ENCODE peak calls at places on chromosomes 11 and 22, in five cellular contexts. One of them, this sample, is unnamed.

GRCh38 chr11:115612331-115612730 is 108.1 kb upstream of the CADM1 start:
- DNase-seq in mesendoderm: peak; percentile 81
- DNase-seq in gastrocnemius medialis: no peak
- DNase-seq in uterus: no peak
- DNase-seq in stomach: no peak
- DNase-seq in this sample: peak; percentile 55

GRCh38 chr11:86938203-86938899 is 16.8 kb downstream of the FZD4 start:
- DNase-seq in mesendoderm: no peak
- DNase-seq in gastrocnemius medialis: no peak
- DNase-seq in uterus: no peak
- DNase-seq in stomach: no peak
- DNase-seq in this sample: no peak

GRCh38 chr11:59545179-59546020 is 34.1 kb downstream of the OR4D9 start:
- DNase-seq in mesendoderm: no peak
- DNase-seq in gastrocnemius medialis: no peak
- DNase-seq in uterus: no peak
- DNase-seq in stomach: no peak
- DNase-seq in this sample: no peak

GRCh38 chr11:11463397-11463796 is 110.3 kb upstream of the CSNK2A3 start:
- DNase-seq in mesendoderm: no peak
- DNase-seq in gastrocnemius medialis: no peak
- DNase-seq in uterus: no peak
- DNase-seq in stomach: no peak
- DNase-seq in this sample: no peak

GRCh38 chr11:17476317-17477083 is at the start of gene ABCC8:
- DNase-seq in mesendoderm: peak; percentile 33
- DNase-seq in gastrocnemius medialis: no peak
- DNase-seq in uterus: no peak
- DNase-seq in stomach: peak; percentile 47
- DNase-seq in this sample: peak; percentile 95

GRCh38 chr11:35944503-35945136 is 758 bp downstream of the LDLRAD3 start:
- DNase-seq in mesendoderm: no peak
- DNase-seq in gastrocnemius medialis: peak; percentile 28
- DNase-seq in uterus: no peak
- DNase-seq in stomach: no peak
- DNase-seq in this sample: peak; percentile 63

GRCh38 chr22:39559456-39560105 is 11.0 kb upstream of the CACNA1I start:
- DNase-seq in mesendoderm: peak; percentile 80
- DNase-seq in gastrocnemius medialis: no peak
- DNase-seq in uterus: no peak
- DNase-seq in stomach: no peak
- DNase-seq in this sample: peak; percentile 95

GRCh38 chr11:60860943-60861342 is 5.2 kb upstream of the PTGDR2 start:
- DNase-seq in mesendoderm: no peak
- DNase-seq in gastrocnemius medialis: no peak
- DNase-seq in uterus: no peak
- DNase-seq in stomach: no peak
- DNase-seq in this sample: peak; percentile 54

GRCh38 chr11:111454561-111455192 is 57.5 kb downstream of the BTG4 start:
- DNase-seq in mesendoderm: peak; percentile 76
- DNase-seq in gastrocnemius medialis: no peak
- DNase-seq in uterus: no peak
- DNase-seq in stomach: no peak
- DNase-seq in this sample: peak; percentile 91

GRCh38 chr11:114134870-114135269 is 75.4 kb downstream of the ZBTB16 start:
- DNase-seq in mesendoderm: peak; percentile 68
- DNase-seq in gastrocnemius medialis: no peak
- DNase-seq in uterus: no peak
- DNase-seq in stomach: no peak
- DNase-seq in this sample: no peak

GRCh38 chr22:43861529-43861928 is 784 bp downstream of the SULT4A1 start:
- DNase-seq in mesendoderm: peak; percentile 23
- DNase-seq in gastrocnemius medialis: no peak
- DNase-seq in uterus: no peak
- DNase-seq in stomach: no peak
- DNase-seq in this sample: no peak

GRCh38 chr22:40345271-40345670 is 1.0 kb upstream of the ADSL start:
- DNase-seq in mesendoderm: no peak
- DNase-seq in gastrocnemius medialis: no peak
- DNase-seq in uterus: no peak
- DNase-seq in stomach: no peak
- DNase-seq in this sample: no peak

GRCh38 chr22:38901111-38901641 is 29.2 kb upstream of the CBX6 start:
- DNase-seq in mesendoderm: no peak
- DNase-seq in gastrocnemius medialis: no peak
- DNase-seq in uterus: no peak
- DNase-seq in stomach: no peak
- DNase-seq in this sample: no peak

GRCh38 chr22:29040385-29041275 is 21.0 kb downstream of the C22orf31 start:
- DNase-seq in mesendoderm: peak; percentile 79
- DNase-seq in gastrocnemius medialis: peak; percentile 44
- DNase-seq in uterus: peak; percentile 83
- DNase-seq in stomach: peak; percentile 74
- DNase-seq in this sample: peak; percentile 73

GRCh38 chr11:57456960-57457642 is 3.2 kb upstream of the RTN4RL2 start:
- DNase-seq in mesendoderm: peak; percentile 92
- DNase-seq in gastrocnemius medialis: peak; percentile 73
- DNase-seq in uterus: peak; percentile 91
- DNase-seq in stomach: peak; percentile 94
- DNase-seq in this sample: peak; percentile 87

GRCh38 chr11:57457643-57458023 is 2.7 kb upstream of the RTN4RL2 start:
- DNase-seq in mesendoderm: no peak
- DNase-seq in gastrocnemius medialis: no peak
- DNase-seq in uterus: no peak
- DNase-seq in stomach: no peak
- DNase-seq in this sample: no peak

GRCh38 chr11:57458410-57459111 is 1.8 kb upstream of the RTN4RL2 start:
- DNase-seq in mesendoderm: peak; percentile 57
- DNase-seq in gastrocnemius medialis: no peak
- DNase-seq in uterus: no peak
- DNase-seq in stomach: peak; percentile 62
- DNase-seq in this sample: peak; percentile 88

GRCh38 chr11:57459112-57460016 is 964 bp upstream of the RTN4RL2 start:
- DNase-seq in mesendoderm: peak; percentile 24
- DNase-seq in gastrocnemius medialis: no peak
- DNase-seq in uterus: no peak
- DNase-seq in stomach: no peak
- DNase-seq in this sample: peak; percentile 77

GRCh38 chr11:57458060-57458409 is 2.3 kb upstream of the RTN4RL2 start:
- DNase-seq in mesendoderm: peak; percentile 82
- DNase-seq in gastrocnemius medialis: no peak
- DNase-seq in uterus: no peak
- DNase-seq in stomach: no peak
- DNase-seq in this sample: no peak
- H3K4me3 ChIP-seq in mesendoderm: no peak overlapping the region
- H3K4me3 ChIP-seq in gastrocnemius medialis: peak overlapping the region; percentile 63
- H3K4me3 ChIP-seq in uterus: peak overlapping the region; percentile 12
- H3K4me3 ChIP-seq in stomach: peak overlapping the region; percentile 42
- H3K4me3 ChIP-seq in this sample: peak overlapping the region; percentile 69

DNA sequence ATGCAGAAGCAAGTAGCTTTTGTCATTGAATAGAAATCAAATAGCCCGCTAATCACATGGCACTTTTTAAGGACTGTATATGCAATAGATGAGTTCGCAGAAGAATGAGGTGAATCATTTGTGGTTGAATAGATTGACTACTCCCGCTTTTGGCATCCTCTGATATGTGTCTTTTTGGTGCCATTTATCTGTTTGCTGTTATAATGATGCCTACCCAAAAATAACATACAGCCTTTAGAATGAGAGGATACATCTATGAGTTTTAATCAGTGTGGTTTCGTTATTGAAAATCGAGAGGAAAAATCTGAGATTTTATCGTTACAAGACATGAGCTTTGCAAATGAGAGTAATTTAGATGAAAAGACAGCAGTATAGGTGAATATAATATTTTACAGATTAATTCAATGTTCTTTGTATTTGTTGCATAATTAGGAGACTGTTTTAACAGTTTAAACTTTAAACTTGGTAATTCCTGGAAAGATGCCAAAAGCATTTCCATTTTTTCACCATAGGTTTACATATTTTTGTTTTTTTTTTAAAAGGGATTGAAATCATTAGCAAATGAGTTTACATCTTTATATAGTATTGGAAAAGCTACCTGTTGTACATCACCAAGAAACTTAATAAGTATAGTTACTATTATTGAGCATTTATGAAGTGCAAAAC is 1.8 kb downstream of the PDE3B start:
- DNase-seq in mesendoderm: no peak
- DNase-seq in gastrocnemius medialis: no peak
- DNase-seq in uterus: no peak
- DNase-seq in stomach: no peak
- DNase-seq in this sample: no peak
- H3K27me3 ChIP-seq in mesendoderm: no peaks in the 10 kb centered on the region
- H3K27me3 ChIP-seq in gastrocnemius medialis: peaks cover 29% of the 10 kb centered on the region
- H3K27me3 ChIP-seq in uterus: no peaks in the 10 kb centered on the region
- H3K27me3 ChIP-seq in stomach: no peaks in the 10 kb centered on the region
- H3K27me3 ChIP-seq in this sample: peaks cover 30% of the 10 kb centered on the region

DNA sequence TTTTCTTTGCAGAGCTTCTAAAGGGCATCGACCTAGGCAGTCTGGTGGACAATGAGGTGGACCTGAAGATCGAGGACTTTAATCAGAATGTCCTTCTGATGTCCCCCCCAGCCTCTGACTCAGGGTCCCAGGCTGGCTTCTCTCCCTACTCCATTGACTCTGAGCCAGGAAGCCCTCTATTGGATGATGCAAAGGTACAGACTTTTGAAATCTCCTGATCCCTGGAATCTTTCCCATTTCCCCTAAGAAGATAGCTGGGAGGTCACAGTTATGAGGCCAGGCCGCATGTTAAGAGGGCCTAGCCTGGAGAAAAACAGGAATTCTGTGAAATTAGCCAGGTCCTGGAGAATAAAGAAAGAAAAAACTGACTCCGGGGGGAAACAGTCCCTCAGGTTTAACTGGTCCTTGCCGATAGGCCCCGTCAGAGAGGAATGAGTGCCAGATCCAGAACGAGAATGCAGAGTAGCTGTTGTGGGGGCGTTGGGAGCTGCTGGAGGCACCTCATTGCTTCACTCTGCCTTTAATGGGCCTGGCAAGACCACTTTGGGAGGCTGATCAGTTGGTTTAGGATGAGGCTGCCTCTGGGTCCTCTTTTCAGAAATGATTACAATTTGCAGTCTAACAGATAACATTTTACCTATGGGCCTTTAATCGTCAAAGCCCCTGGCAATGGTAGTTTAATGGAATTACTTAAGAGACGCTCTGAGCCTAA is 39.2 kb downstream of the SHISA8 start:
- DNase-seq in mesendoderm: no peak
- DNase-seq in gastrocnemius medialis: no peak
- DNase-seq in uterus: no peak
- DNase-seq in stomach: no peak
- DNase-seq in this sample: no peak
- H3K36me3 ChIP-seq in mesendoderm: peaks cover 29% of the 10 kb centered on the region
- H3K36me3 ChIP-seq in gastrocnemius medialis: peaks cover 53% of the 10 kb centered on the region
- H3K36me3 ChIP-seq in uterus: no peaks in the 10 kb centered on the region
- H3K36me3 ChIP-seq in stomach: peaks cover 100% of the 10 kb centered on the region
- H3K36me3 ChIP-seq in this sample: peaks cover 49% of the 10 kb centered on the region

GRCh38 chr22:49197500-49197899 is 630.2 kb downstream of the BRD1 start:
- DNase-seq in mesendoderm: peak; percentile 18
- DNase-seq in gastrocnemius medialis: no peak
- DNase-seq in uterus: peak; percentile 19
- DNase-seq in stomach: no peak
- DNase-seq in this sample: peak; percentile 84

GRCh38 chr22:49199224-49199623 is 628.4 kb downstream of the BRD1 start:
- DNase-seq in mesendoderm: no peak
- DNase-seq in gastrocnemius medialis: no peak
- DNase-seq in uterus: peak; percentile 3
- DNase-seq in stomach: no peak
- DNase-seq in this sample: no peak

GRCh38 chr22:49198705-49199084 is 629.0 kb downstream of the BRD1 start:
- DNase-seq in mesendoderm: no peak
- DNase-seq in gastrocnemius medialis: no peak
- DNase-seq in uterus: peak; percentile 10
- DNase-seq in stomach: no peak
- DNase-seq in this sample: no peak

GRCh38 chr22:49196046-49196511 is 631.6 kb downstream of the BRD1 start:
- DNase-seq in mesendoderm: no peak
- DNase-seq in gastrocnemius medialis: no peak
- DNase-seq in uterus: no peak
- DNase-seq in stomach: no peak
- DNase-seq in this sample: no peak

DNA sequence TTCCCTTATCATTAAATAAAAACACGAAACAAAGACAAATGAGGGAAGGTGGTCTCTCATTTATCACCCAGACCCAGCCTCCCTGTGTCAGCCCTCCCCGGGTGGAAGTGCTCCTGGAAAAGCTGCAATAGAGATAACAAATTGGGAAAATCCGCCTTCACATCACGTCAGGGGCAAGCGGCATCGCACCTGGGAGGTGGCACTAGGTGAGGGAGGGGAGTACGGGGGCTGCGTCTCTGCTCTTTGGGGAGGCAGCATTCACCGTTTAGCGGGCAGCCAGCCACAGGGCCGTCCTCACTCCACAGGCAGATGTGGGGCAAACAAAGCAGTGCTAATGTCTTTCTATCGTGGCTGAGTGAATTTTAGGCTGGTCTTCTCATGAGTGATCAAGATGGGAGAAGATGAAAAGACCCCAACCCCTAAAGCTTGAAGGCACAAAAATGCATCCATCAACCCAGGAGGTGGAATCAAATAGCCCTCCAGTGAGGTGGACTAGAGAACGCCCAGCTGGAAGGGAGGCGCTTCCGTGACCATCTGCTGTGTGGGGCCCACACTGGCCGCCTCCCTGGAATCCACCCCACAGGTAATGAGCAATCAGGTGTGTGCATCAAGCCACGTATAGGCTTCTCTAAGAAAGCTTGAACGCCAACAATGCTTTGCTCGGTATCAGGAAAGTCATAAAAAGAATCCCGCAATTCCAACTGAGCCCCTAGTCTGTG is 629.5 kb downstream of the BRD1 start:
- DNase-seq in mesendoderm: no peak
- DNase-seq in gastrocnemius medialis: no peak
- DNase-seq in uterus: peak; percentile 3
- DNase-seq in stomach: no peak
- DNase-seq in this sample: no peak
- H3K4me3 ChIP-seq in mesendoderm: no peak overlapping the region
- H3K4me3 ChIP-seq in gastrocnemius medialis: no peak overlapping the region
- H3K4me3 ChIP-seq in uterus: no peak overlapping the region
- H3K4me3 ChIP-seq in stomach: no peak overlapping the region
- H3K4me3 ChIP-seq in this sample: no peak overlapping the region

GRCh38 chr22:45217806-45218205 is 22.9 kb downstream of the KIAA0930 start:
- DNase-seq in mesendoderm: no peak
- DNase-seq in gastrocnemius medialis: no peak
- DNase-seq in uterus: no peak
- DNase-seq in stomach: no peak
- DNase-seq in this sample: no peak
- H3K27me3 ChIP-seq in mesendoderm: no peaks in the 10 kb centered on the region
- H3K27me3 ChIP-seq in gastrocnemius medialis: no peaks in the 10 kb centered on the region
- H3K27me3 ChIP-seq in uterus: no peaks in the 10 kb centered on the region
- H3K27me3 ChIP-seq in stomach: no peaks in the 10 kb centered on the region
- H3K27me3 ChIP-seq in this sample: no peaks in the 10 kb centered on the region

GRCh38 chr11:26225643-26226042 is 106.3 kb upstream of the ANO3 start:
- DNase-seq in mesendoderm: no peak
- DNase-seq in gastrocnemius medialis: no peak
- DNase-seq in uterus: no peak
- DNase-seq in stomach: no peak
- DNase-seq in this sample: no peak
- H3K36me3 ChIP-seq in mesendoderm: no peaks in the 10 kb centered on the region
- H3K36me3 ChIP-seq in gastrocnemius medialis: no peaks in the 10 kb centered on the region
- H3K36me3 ChIP-seq in uterus: no peaks in the 10 kb centered on the region
- H3K36me3 ChIP-seq in stomach: no peaks in the 10 kb centered on the region
- H3K36me3 ChIP-seq in this sample: no peaks in the 10 kb centered on the region

GRCh38 chr11:7672960-7673723 is at the start of gene CYB5R2:
- DNase-seq in mesendoderm: peak; percentile 84
- DNase-seq in gastrocnemius medialis: peak; percentile 60
- DNase-seq in uterus: peak; percentile 84
- DNase-seq in stomach: peak; percentile 80
- DNase-seq in this sample: peak; percentile 91
- H3K4me3 ChIP-seq in mesendoderm: peak within 1 kb of the TSS; percentile 38
- H3K4me3 ChIP-seq in gastrocnemius medialis: peak within 1 kb of the TSS; percentile 76
- H3K4me3 ChIP-seq in uterus: peak within 1 kb of the TSS; percentile 62
- H3K4me3 ChIP-seq in stomach: peak within 1 kb of the TSS; percentile 56
- H3K4me3 ChIP-seq in this sample: peak within 1 kb of the TSS; percentile 76

This sample was measured in H7.